ENCODE peak calls at places on chromosomes 4 and X, in ten cellular contexts. S is stomach, A is astrocyte of the spinal cord, B is IMR-90, E is heart left ventricle, K is AG04450, F is activated B cell treated with CpG ODN at 0.5 μM for 24 hours, Z is bronchial epithelial cell, Q is foreskin fibroblast, Y is gastrocnemius medialis. V is an unnamed sample.

GRCh38 chr4:113384600-113384999 is 335.1 kb downstream of the ANK2 start:
- DNase-seq in S (no peak), A (peak), B (peak), E (no peak), K (no peak), F (no peak), Z (peak), Q (peak), Y (no peak), V (peak)

GRCh38 chr4:176387571-176387970 is 67.8 kb downstream of the SPCS3 start:
- DNase-seq in S (no peak), A (peak), B (peak), E (no peak), K (no peak), F (no peak), Z (no peak), Q (peak), Y (no peak), V (peak)

GRCh38 chrX:153700967-153701366 is 13.2 kb downstream of the SLC6A8 start:
- DNase-seq in S (no peak), A (no peak), B (no peak), E (no peak), K (no peak), F (no peak), Z (no peak), Q (no peak), Y (no peak), V (no peak)

GRCh38 chrX:43121637-43122036 is 343.7 kb upstream of the PPP1R2C start:
- DNase-seq in S (no peak), A (no peak), B (no peak), E (no peak), K (no peak), F (no peak), Z (peak), Q (no peak), Y (no peak), V (peak)

GRCh38 chr4:186485621-186486062 is 69.7 kb downstream of the MTNR1A start:
- DNase-seq in S (no peak), A (peak), B (peak), E (no peak), K (no peak), F (no peak), Z (no peak), Q (peak), Y (no peak), V (no peak)

GRCh38 chrX:16524327-16524726 is 125.6 kb upstream of the S100G start:
- DNase-seq in S (no peak), A (no peak), B (no peak), E (no peak), K (no peak), F (no peak), Z (no peak), Q (peak), Y (no peak), V (no peak)

GRCh38 chrX:46208225-46208854 is 336.9 kb downstream of the ZNF674 start:
- DNase-seq in S (no peak), A (peak), B (no peak), E (no peak), K (no peak), F (no peak), Z (peak), Q (peak), Y (no peak), V (no peak)

GRCh38 chr4:7171191-7171900 is 21.0 kb upstream of the SORCS2 start:
- DNase-seq in S (no peak), A (no peak), B (no peak), E (no peak), K (no peak), F (no peak), Z (peak), Q (no peak), Y (no peak), V (peak)

GRCh38 chr4:79686976-79687375 is 278.9 kb upstream of the GK2 start:
- DNase-seq in S (no peak), A (no peak), B (no peak), E (no peak), K (no peak), F (no peak), Z (no peak), Q (peak), Y (no peak), V (no peak)

GRCh38 chr4:8048856-8049686 is 109.4 kb upstream of the AFAP1 start:
- DNase-seq in S (no peak), A (no peak), B (no peak), E (no peak), K (no peak), F (no peak), Z (peak), Q (no peak), Y (no peak), V (no peak)

GRCh38 chrX:7307720-7308119 is 159.8 kb upstream of the PUDP start:
- DNase-seq in S (no peak), A (no peak), B (no peak), E (no peak), K (no peak), F (no peak), Z (no peak), Q (no peak), Y (no peak), V (no peak)

GRCh38 chr4:173522160-173522873 is 7.7 kb downstream of the HAND2 start:
- DNase-seq in S (peak), A (peak), B (peak), E (peak), K (peak), F (no peak), Z (no peak), Q (peak), Y (peak), V (no peak)

GRCh38 chrX:70960728-70961127 is 29.8 kb upstream of the SLC7A3 start:
- DNase-seq in S (no peak), A (no peak), B (no peak), E (no peak), K (no peak), F (no peak), Z (peak), Q (no peak), Y (no peak), V (peak)

GRCh38 chr4:69781458-69782418 is 21.3 kb upstream of the SULT1B1 start:
- DNase-seq in S (no peak), A (no peak), B (no peak), E (no peak), K (no peak), F (no peak), Z (no peak), Q (no peak), Y (no peak), V (no peak)

GRCh38 chr4:168496834-168497233 is at the start of gene PALLD:
- DNase-seq in S (no peak), A (peak), B (peak), E (peak), K (no peak), F (no peak), Z (no peak), Q (peak), Y (peak), V (no peak)

GRCh38 chrX:77820328-77820727 is 34.3 kb upstream of the ATRX start:
- DNase-seq in S (no peak), A (no peak), B (no peak), E (no peak), K (no peak), F (no peak), Z (no peak), Q (no peak), Y (no peak), V (no peak)

GRCh38 chr4:119221412-119221811 is 8.9 kb downstream of the USP53 start:
- DNase-seq in S (no peak), A (no peak), B (no peak), E (no peak), K (no peak), F (no peak), Z (no peak), Q (no peak), Y (no peak), V (no peak)

GRCh38 chr4:120870279-120870673 is 52.2 kb downstream of the PRDM5 start:
- DNase-seq in S (no peak), A (no peak), B (no peak), E (no peak), K (no peak), F (no peak), Z (no peak), Q (no peak), Y (no peak), V (no peak)

GRCh38 chr4:17511950-17512795 is at the start of gene QDPR:
- DNase-seq in S (peak), A (peak), B (peak), E (peak), K (no peak), F (peak), Z (peak), Q (peak), Y (peak), V (peak)
- TF ChIP-seq CTCF in S (peak), A (peak), B (peak), E (peak), K (peak), F (no peak), Z (peak), Q (peak), Y (peak), V (peak)

GRCh38 chr4:143374771-143375170 is 38.1 kb downstream of the GAB1 start:
- DNase-seq in S (no peak), A (no peak), B (no peak), E (no peak), K (no peak), F (no peak), Z (no peak), Q (no peak), Y (no peak), V (no peak)

GRCh38 chr4:143380651-143381050 is 44.0 kb downstream of the GAB1 start:
- DNase-seq in S (no peak), A (no peak), B (peak), E (no peak), K (no peak), F (no peak), Z (no peak), Q (no peak), Y (no peak), V (no peak)

GRCh38 chr4:143372093-143372915 is 35.6 kb downstream of the GAB1 start:
- DNase-seq in S (no peak), A (no peak), B (no peak), E (no peak), K (no peak), F (no peak), Z (no peak), Q (peak), Y (no peak), V (no peak)

GRCh38 chr4:143377635-143378099 is 41.0 kb downstream of the GAB1 start:
- DNase-seq in S (no peak), A (no peak), B (no peak), E (no peak), K (no peak), F (no peak), Z (no peak), Q (no peak), Y (no peak), V (no peak)

DNA sequence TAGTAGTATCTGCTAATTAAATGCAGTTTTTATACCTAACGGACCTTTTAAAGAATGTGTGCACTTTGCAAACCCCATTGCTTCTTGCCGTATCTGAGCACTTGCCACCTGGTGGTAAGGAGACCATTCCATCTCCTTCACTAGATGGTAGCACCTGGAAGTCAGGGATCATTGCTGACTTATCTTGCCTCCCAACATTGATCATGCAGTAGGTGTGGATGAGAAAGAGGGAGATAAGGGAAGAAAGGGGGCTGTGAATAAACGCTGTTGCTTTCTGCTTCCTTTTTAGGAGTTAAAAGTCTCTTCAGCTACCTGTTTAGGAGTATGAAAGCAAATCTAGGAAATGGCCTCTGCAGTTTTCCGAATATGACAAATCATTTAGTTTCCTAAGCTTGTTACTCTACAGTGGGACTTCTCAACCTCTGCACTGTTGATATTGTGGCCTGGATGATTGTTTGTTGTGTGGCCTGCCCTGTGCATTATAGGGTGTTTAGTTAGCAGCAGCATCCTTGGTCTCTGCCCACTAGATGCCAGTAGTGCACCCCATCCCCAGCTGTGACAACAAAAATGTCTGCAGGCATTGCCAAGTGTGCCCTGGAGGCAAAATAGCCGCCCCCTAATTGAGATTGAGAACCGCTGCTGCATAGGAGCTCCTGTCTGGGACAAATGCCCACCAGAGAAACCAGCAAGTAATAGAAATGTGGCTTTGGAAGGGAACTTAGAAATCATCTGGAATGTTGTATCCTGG is 38.8 kb downstream of the GAB1 start:
- DNase-seq in S (no peak), A (no peak), B (no peak), E (no peak), K (no peak), F (no peak), Z (no peak), Q (peak), Y (peak), V (peak)
- TF ChIP-seq CTCF in S (peak), A (peak), B (peak), E (peak), K (peak), F (no peak), Z (peak), Q (peak), Y (peak), V (peak)

GRCh38 chr4:130812117-130812765 is 1716.3 kb downstream of the C4orf33 start:
- DNase-seq in S (no peak), A (peak), B (no peak), E (no peak), K (no peak), F (no peak), Z (no peak), Q (no peak), Y (no peak), V (no peak)

DNA sequence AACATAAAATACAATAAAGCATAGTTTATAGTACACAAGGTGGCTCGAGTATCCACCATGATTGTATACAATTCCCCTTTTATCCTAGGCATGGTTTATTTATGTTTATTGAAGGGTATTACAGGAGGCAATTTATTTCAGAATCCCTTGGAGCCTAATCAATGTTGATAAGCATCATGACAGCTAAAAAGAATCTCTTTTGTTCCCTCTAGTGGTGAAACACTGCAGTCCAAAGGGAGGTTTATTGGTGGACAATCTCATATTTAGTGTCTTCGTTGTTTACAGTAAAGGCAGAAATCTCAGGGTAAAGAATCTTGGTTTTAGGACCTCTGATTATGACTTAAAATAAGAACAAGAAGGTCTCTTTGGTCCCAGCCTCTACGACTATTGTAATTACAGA is 1712.5 kb downstream of the C4orf33 start:
- DNase-seq in S (no peak), A (peak), B (no peak), E (no peak), K (no peak), F (no peak), Z (peak), Q (no peak), Y (no peak), V (peak)
- TF ChIP-seq CTCF in S (peak), A (peak), B (peak), E (no peak), K (peak), F (no peak), Z (no peak), Q (no peak), Y (no peak), V (peak)

GRCh38 chr4:152682143-152682542 is 2.3 kb upstream of the TMEM154 start:
- DNase-seq in S (no peak), A (no peak), B (no peak), E (no peak), K (no peak), F (no peak), Z (no peak), Q (no peak), Y (no peak), V (no peak)

GRCh38 chr4:152678841-152679240 is 956 bp downstream of the TMEM154 start:
- DNase-seq in S (no peak), A (no peak), B (no peak), E (no peak), K (no peak), F (no peak), Z (peak), Q (no peak), Y (no peak), V (peak)

GRCh38 chr4:152680988-152681731 is 1.4 kb upstream of the TMEM154 start:
- DNase-seq in S (no peak), A (peak), B (peak), E (no peak), K (no peak), F (no peak), Z (peak), Q (peak), Y (no peak), V (peak)

GRCh38 chr4:152676052-152676854 is 3.5 kb downstream of the TMEM154 start:
- DNase-seq in S (no peak), A (no peak), B (no peak), E (no peak), K (no peak), F (no peak), Z (no peak), Q (no peak), Y (no peak), V (no peak)

DNA sequence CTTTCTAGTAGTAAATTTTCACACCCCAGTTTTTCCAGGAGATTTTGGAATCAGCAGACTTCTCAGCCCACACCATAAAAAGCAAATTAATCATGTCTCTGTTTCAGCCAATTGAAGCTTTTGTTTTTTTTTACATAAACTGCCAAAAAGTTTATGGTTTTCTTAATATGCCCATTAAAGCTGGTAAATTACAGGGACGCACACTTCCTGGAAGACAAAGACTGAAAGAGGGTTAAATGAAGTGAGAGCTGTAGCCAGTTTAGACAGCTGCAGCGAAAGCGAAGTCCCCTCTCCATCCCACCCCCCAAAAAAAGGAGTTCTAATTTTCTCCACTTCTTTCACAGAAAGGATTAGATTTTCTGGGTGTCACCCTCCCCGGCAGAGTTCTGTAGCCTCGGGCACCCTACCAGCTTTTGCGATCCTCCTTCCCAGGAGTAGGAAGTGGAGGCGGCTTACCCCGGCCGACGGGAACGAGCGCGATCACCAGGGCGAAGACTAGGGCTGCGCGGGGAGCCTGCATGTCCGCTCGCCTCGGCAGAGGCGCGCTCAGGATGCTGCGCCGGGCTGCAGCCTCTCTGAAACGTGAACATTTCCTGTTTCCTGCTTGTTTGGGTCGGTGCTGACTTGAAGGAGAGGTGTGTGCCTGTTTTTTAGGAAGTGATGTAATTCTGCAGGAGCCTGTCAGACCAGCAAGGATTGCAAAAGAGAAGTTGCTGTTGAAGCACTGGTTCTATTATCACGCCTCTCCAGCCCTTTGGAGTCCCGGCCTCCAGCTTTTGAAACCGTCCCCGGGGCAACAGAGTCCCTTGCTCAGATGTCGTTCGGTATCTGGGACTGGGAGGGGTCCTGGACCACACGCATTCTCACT is at the start of gene TMEM154:
- DNase-seq in S (peak), A (peak), B (peak), E (peak), K (peak), F (peak), Z (peak), Q (peak), Y (no peak), V (peak)
- TF ChIP-seq CTCF in S (no peak), A (no peak), B (no peak), E (no peak), K (no peak), F (no peak), Z (no peak), Q (no peak), Y (no peak), V (no peak)

GRCh38 chr4:77432702-77433101 is 172.9 kb upstream of the CXCL13 start:
- DNase-seq in S (no peak), A (no peak), B (no peak), E (no peak), K (no peak), F (no peak), Z (peak), Q (no peak), Y (no peak), V (peak)
- TF ChIP-seq CTCF in S (no peak), A (no peak), B (no peak), E (no peak), K (no peak), F (no peak), Z (no peak), Q (no peak), Y (no peak), V (no peak)

DNA sequence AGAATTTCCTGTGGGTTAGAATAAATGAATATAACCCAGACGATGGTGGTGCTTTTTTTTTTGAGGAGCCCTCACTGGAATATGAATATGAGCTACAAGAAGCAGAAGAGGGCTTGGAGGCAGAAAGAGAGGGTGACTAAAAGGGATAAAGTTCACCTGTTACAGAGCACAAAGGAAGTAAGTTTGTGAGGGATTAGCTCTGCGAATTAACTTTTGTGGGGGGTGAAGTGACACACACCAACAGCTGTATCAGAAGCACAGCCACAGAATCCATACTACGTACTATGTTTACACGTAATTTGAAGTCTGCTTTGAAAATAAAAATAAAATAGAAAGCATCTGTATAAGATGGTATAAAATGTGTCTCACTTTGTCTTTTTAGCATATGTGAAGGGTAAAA is 963.6 kb upstream of the DIAPH2 start:
- DNase-seq in S (no peak), A (no peak), B (no peak), E (no peak), K (no peak), F (no peak), Z (no peak), Q (no peak), Y (no peak), V (no peak)
- TF ChIP-seq CTCF in S (no peak), A (no peak), B (no peak), E (no peak), K (no peak), F (no peak), Z (no peak), Q (no peak), Y (no peak), V (no peak)

DNA sequence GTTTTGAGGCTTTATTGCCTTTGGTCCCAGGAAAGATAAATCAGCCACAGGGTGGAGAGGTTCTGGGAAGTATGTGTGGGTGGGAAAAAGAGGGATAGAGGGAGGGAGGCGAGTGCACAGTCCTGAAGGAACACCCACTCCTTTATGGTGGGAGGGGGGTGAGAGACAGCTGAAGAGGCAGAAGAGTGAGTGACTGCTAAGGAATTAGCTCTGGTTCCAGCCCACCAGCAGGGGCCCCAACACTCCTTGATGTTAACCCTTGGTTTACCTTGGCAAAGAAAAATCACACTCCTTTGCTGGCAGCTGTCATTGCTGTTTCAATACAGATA is 82.0 kb downstream of the HS6ST2 start:
- DNase-seq in S (no peak), A (no peak), B (no peak), E (no peak), K (no peak), F (no peak), Z (no peak), Q (no peak), Y (no peak), V (no peak)
- TF ChIP-seq CTCF in S (no peak), A (no peak), B (no peak), E (no peak), K (no peak), F (no peak), Z (no peak), Q (no peak), Y (no peak), V (no peak)

GRCh38 chrX:131752493-131753198 is 208.8 kb downstream of the OR13H1 start:
- DNase-seq in S (peak), A (peak), B (peak), E (no peak), K (no peak), F (no peak), Z (no peak), Q (no peak), Y (no peak), V (peak)
- TF ChIP-seq CTCF in S (no peak), A (no peak), B (peak), E (peak), K (no peak), F (no peak), Z (no peak), Q (no peak), Y (no peak), V (no peak)

GRCh38 chrX:49184294-49185061 is 1.7 kb downstream of the PRICKLE3 start:
- DNase-seq in S (peak), A (peak), B (peak), E (peak), K (no peak), F (peak), Z (peak), Q (peak), Y (peak), V (peak)
- TF ChIP-seq CTCF in S (no peak), A (no peak), B (no peak), E (no peak), K (no peak), F (no peak), Z (no peak), Q (no peak), Y (no peak), V (no peak)